ENCODE peak calls at places on chromosomes 11 and 22, in eight cellular contexts. One of them, this sample, is unnamed.

GRCh38 chr11:59756496-59756840 is 1.3 kb downstream of the STX3 start:
- DNase-seq in heart left ventricle: no peak
- DNase-seq in mammary epithelial cell: peak
- DNase-seq in cardiac muscle cell: no peak
- DNase-seq in HFF-Myc: no peak
- DNase-seq in A549: no peak
- DNase-seq in trophoblast cell: no peak
- DNase-seq in MM.1S: no peak
- DNase-seq in this sample: no peak

GRCh38 chr22:30340911-30341685 is 14.4 kb upstream of the TBC1D10A start:
- DNase-seq in trophoblast cell: no peak
- DNase-seq in cardiac muscle cell: no peak
- DNase-seq in HFF-Myc: no peak
- DNase-seq in MM.1S: no peak
- DNase-seq in heart left ventricle: peak
- DNase-seq in mammary epithelial cell: no peak
- DNase-seq in A549: no peak
- DNase-seq in this sample: no peak

GRCh38 chr11:28961726-28962125 is 853.5 kb downstream of the METTL15 start:
- DNase-seq in heart left ventricle: no peak
- DNase-seq in cardiac muscle cell: no peak
- DNase-seq in MM.1S: no peak
- DNase-seq in HFF-Myc: no peak
- DNase-seq in trophoblast cell: peak
- DNase-seq in mammary epithelial cell: no peak
- DNase-seq in A549: no peak
- DNase-seq in this sample: no peak

GRCh38 chr11:64299847-64300648 is at the start of gene CATSPERZ:
- DNase-seq in trophoblast cell: no peak
- DNase-seq in cardiac muscle cell: no peak
- DNase-seq in mammary epithelial cell: no peak
- DNase-seq in MM.1S: peak
- DNase-seq in heart left ventricle: no peak
- DNase-seq in HFF-Myc: no peak
- DNase-seq in A549: no peak
- DNase-seq in this sample: no peak

GRCh38 chr11:123519055-123519796 is 89.2 kb downstream of the GRAMD1B start:
- DNase-seq in cardiac muscle cell: no peak
- DNase-seq in A549: no peak
- DNase-seq in MM.1S: no peak
- DNase-seq in heart left ventricle: no peak
- DNase-seq in HFF-Myc: no peak
- DNase-seq in mammary epithelial cell: no peak
- DNase-seq in trophoblast cell: no peak
- DNase-seq in this sample: no peak

GRCh38 chr11:94142308-94143277 is 14.0 kb downstream of the PANX1 start:
- DNase-seq in HFF-Myc: no peak
- DNase-seq in mammary epithelial cell: no peak
- DNase-seq in trophoblast cell: no peak
- DNase-seq in heart left ventricle: no peak
- DNase-seq in A549: no peak
- DNase-seq in cardiac muscle cell: peak
- DNase-seq in MM.1S: no peak
- DNase-seq in this sample: no peak

GRCh38 chr22:24775769-24776492 is 1.4 kb upstream of the PIWIL3 start:
- DNase-seq in mammary epithelial cell: no peak
- DNase-seq in cardiac muscle cell: no peak
- DNase-seq in heart left ventricle: no peak
- DNase-seq in MM.1S: no peak
- DNase-seq in trophoblast cell: peak
- DNase-seq in A549: no peak
- DNase-seq in HFF-Myc: no peak
- DNase-seq in this sample: no peak

GRCh38 chr11:6431861-6432260 is 8.9 kb downstream of the HPX start:
- DNase-seq in MM.1S: no peak
- DNase-seq in mammary epithelial cell: peak
- DNase-seq in heart left ventricle: no peak
- DNase-seq in A549: peak
- DNase-seq in trophoblast cell: peak
- DNase-seq in HFF-Myc: peak
- DNase-seq in cardiac muscle cell: no peak
- DNase-seq in this sample: no peak

GRCh38 chr11:96014234-96014633 is 90.3 kb upstream of the MTMR2 start:
- DNase-seq in MM.1S: peak
- DNase-seq in heart left ventricle: no peak
- DNase-seq in A549: peak
- DNase-seq in mammary epithelial cell: peak
- DNase-seq in trophoblast cell: peak
- DNase-seq in cardiac muscle cell: no peak
- DNase-seq in HFF-Myc: no peak
- DNase-seq in this sample: no peak

GRCh38 chr11:10456519-10456918 is 1.5 kb downstream of the AMPD3 start:
- DNase-seq in MM.1S: peak
- DNase-seq in HFF-Myc: no peak
- DNase-seq in mammary epithelial cell: no peak
- DNase-seq in cardiac muscle cell: no peak
- DNase-seq in trophoblast cell: no peak
- DNase-seq in heart left ventricle: no peak
- DNase-seq in A549: no peak
- DNase-seq in this sample: no peak

GRCh38 chr11:10453261-10453660 is 1.8 kb upstream of the AMPD3 start:
- DNase-seq in mammary epithelial cell: peak
- DNase-seq in cardiac muscle cell: no peak
- DNase-seq in heart left ventricle: no peak
- DNase-seq in A549: no peak
- DNase-seq in MM.1S: no peak
- DNase-seq in trophoblast cell: no peak
- DNase-seq in HFF-Myc: no peak
- DNase-seq in this sample: no peak

GRCh38 chr11:10455637-10456487 is 798 bp downstream of the AMPD3 start:
- DNase-seq in MM.1S: peak
- DNase-seq in mammary epithelial cell: peak
- DNase-seq in HFF-Myc: peak
- DNase-seq in A549: peak
- DNase-seq in cardiac muscle cell: peak
- DNase-seq in heart left ventricle: peak
- DNase-seq in trophoblast cell: peak
- DNase-seq in this sample: peak

GRCh38 chr11:10454506-10454901 is 560 bp upstream of the AMPD3 start:
- DNase-seq in MM.1S: no peak
- DNase-seq in mammary epithelial cell: no peak
- DNase-seq in heart left ventricle: no peak
- DNase-seq in HFF-Myc: no peak
- DNase-seq in trophoblast cell: no peak
- DNase-seq in A549: no peak
- DNase-seq in cardiac muscle cell: no peak
- DNase-seq in this sample: no peak

DNA sequence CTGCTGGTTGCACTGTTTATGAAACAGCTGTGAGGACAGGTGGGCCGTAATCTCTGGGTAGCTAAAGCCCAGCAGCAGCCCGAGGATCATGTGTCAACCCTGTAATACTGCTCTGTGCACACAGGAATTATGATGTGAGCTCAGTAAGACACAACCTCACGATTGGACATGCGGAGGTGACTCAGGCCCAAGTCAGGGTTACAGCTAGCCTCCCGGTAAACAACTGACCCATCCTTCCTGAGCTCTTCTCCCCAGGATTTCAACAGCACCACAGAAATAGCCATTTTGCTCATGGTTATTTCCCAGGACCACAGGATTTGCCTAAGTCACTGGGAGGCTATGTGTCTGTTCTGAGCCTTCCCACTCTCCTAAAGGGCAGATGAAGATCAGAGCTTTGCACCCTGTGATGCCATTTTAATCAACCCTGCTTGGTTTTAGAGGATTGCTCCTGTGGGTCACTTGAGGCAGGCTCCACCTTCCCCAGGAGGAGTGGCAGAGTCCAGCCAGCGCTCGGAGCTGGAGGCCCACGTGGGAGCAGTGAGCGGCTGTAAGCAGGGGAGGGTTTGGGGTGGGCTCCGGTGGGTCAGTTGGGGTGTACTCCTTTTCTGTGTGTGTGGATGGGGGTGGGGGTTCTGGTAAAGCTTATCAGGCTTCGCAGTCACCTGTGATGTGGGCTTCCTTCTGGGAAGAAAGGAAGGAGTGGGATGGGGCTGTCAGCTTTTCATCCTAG is at the start of gene AMPD3:
- DNase-seq in HFF-Myc: peak
- DNase-seq in heart left ventricle: no peak
- DNase-seq in trophoblast cell: peak
- DNase-seq in cardiac muscle cell: no peak
- DNase-seq in mammary epithelial cell: peak
- DNase-seq in A549: peak
- DNase-seq in MM.1S: no peak
- DNase-seq in this sample: peak
- H3K4me3 ChIP-seq in HFF-Myc: peak
- H3K4me3 ChIP-seq in heart left ventricle: peak
- H3K4me3 ChIP-seq in trophoblast cell: no peak
- H3K4me3 ChIP-seq in cardiac muscle cell: no peak
- H3K4me3 ChIP-seq in mammary epithelial cell: no peak
- H3K4me3 ChIP-seq in A549: peak
- H3K4me3 ChIP-seq in MM.1S: peak
- H3K4me3 ChIP-seq in this sample: peak

GRCh38 chr11:9004310-9004945 is 627 bp upstream of the NRIP3 start:
- DNase-seq in heart left ventricle: no peak
- DNase-seq in HFF-Myc: no peak
- DNase-seq in A549: no peak
- DNase-seq in cardiac muscle cell: peak
- DNase-seq in MM.1S: no peak
- DNase-seq in trophoblast cell: peak
- DNase-seq in mammary epithelial cell: no peak
- DNase-seq in this sample: no peak
- H3K4me3 ChIP-seq in heart left ventricle: peak
- H3K4me3 ChIP-seq in HFF-Myc: peak
- H3K4me3 ChIP-seq in A549: peak
- H3K4me3 ChIP-seq in cardiac muscle cell: peak
- H3K4me3 ChIP-seq in MM.1S: no peak
- H3K4me3 ChIP-seq in trophoblast cell: peak
- H3K4me3 ChIP-seq in mammary epithelial cell: peak
- H3K4me3 ChIP-seq in this sample: peak

DNA sequence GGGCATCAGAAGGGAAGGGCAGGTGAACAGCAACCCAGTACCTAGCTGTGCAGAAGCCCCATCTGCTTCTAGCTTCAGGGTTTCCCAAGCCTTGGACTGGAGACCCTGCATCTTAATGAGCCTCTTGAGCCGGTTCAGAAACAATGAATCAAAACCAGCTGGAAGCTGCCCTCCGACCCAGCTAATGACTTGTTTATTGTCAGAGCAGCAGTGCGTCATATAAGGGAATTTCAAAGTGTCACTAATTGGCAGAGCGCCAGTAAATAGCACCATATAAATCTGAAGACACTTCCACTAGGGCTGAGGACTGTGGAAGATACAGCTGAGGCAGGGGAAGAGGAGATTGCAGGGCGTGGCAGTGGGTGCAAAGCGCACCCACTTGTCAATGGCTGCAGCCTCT is 57.5 kb downstream of the RPUSD4 start:
- DNase-seq in HFF-Myc: peak
- DNase-seq in A549: no peak
- DNase-seq in MM.1S: no peak
- DNase-seq in mammary epithelial cell: no peak
- DNase-seq in trophoblast cell: no peak
- DNase-seq in heart left ventricle: no peak
- DNase-seq in cardiac muscle cell: no peak
- DNase-seq in this sample: peak
- H3K4me3 ChIP-seq in HFF-Myc: no peak
- H3K4me3 ChIP-seq in A549: no peak
- H3K4me3 ChIP-seq in MM.1S: no peak
- H3K4me3 ChIP-seq in mammary epithelial cell: no peak
- H3K4me3 ChIP-seq in trophoblast cell: no peak
- H3K4me3 ChIP-seq in heart left ventricle: no peak
- H3K4me3 ChIP-seq in cardiac muscle cell: no peak
- H3K4me3 ChIP-seq in this sample: no peak

GRCh38 chr22:37312549-37313183 is 30.4 kb downstream of the CYTH4 start:
- DNase-seq in cardiac muscle cell: no peak
- DNase-seq in MM.1S: no peak
- DNase-seq in trophoblast cell: no peak
- DNase-seq in heart left ventricle: no peak
- DNase-seq in A549: no peak
- DNase-seq in HFF-Myc: no peak
- DNase-seq in mammary epithelial cell: no peak
- DNase-seq in this sample: no peak

GRCh38 chr22:37313376-37314314 is 31.3 kb downstream of the CYTH4 start:
- DNase-seq in HFF-Myc: no peak
- DNase-seq in MM.1S: no peak
- DNase-seq in trophoblast cell: no peak
- DNase-seq in A549: no peak
- DNase-seq in heart left ventricle: no peak
- DNase-seq in mammary epithelial cell: no peak
- DNase-seq in cardiac muscle cell: no peak
- DNase-seq in this sample: no peak

GRCh38 chr22:37316875-37317371 is 34.6 kb downstream of the CYTH4 start:
- DNase-seq in A549: peak
- DNase-seq in heart left ventricle: peak
- DNase-seq in HFF-Myc: peak
- DNase-seq in cardiac muscle cell: peak
- DNase-seq in mammary epithelial cell: peak
- DNase-seq in trophoblast cell: peak
- DNase-seq in MM.1S: peak
- DNase-seq in this sample: no peak

GRCh38 chr22:37316405-37316804 is 34.1 kb downstream of the CYTH4 start:
- DNase-seq in cardiac muscle cell: no peak
- DNase-seq in MM.1S: no peak
- DNase-seq in heart left ventricle: no peak
- DNase-seq in A549: no peak
- DNase-seq in HFF-Myc: no peak
- DNase-seq in trophoblast cell: no peak
- DNase-seq in mammary epithelial cell: no peak
- DNase-seq in this sample: no peak

GRCh38 chr22:37314315-37315046 is 32.2 kb downstream of the CYTH4 start:
- DNase-seq in HFF-Myc: no peak
- DNase-seq in MM.1S: no peak
- DNase-seq in trophoblast cell: no peak
- DNase-seq in heart left ventricle: no peak
- DNase-seq in A549: no peak
- DNase-seq in cardiac muscle cell: no peak
- DNase-seq in mammary epithelial cell: no peak
- DNase-seq in this sample: no peak
- H3K4me3 ChIP-seq in HFF-Myc: no peak
- H3K4me3 ChIP-seq in MM.1S: no peak
- H3K4me3 ChIP-seq in trophoblast cell: no peak
- H3K4me3 ChIP-seq in heart left ventricle: no peak
- H3K4me3 ChIP-seq in A549: no peak
- H3K4me3 ChIP-seq in cardiac muscle cell: no peak
- H3K4me3 ChIP-seq in mammary epithelial cell: no peak
- H3K4me3 ChIP-seq in this sample: no peak

DNA sequence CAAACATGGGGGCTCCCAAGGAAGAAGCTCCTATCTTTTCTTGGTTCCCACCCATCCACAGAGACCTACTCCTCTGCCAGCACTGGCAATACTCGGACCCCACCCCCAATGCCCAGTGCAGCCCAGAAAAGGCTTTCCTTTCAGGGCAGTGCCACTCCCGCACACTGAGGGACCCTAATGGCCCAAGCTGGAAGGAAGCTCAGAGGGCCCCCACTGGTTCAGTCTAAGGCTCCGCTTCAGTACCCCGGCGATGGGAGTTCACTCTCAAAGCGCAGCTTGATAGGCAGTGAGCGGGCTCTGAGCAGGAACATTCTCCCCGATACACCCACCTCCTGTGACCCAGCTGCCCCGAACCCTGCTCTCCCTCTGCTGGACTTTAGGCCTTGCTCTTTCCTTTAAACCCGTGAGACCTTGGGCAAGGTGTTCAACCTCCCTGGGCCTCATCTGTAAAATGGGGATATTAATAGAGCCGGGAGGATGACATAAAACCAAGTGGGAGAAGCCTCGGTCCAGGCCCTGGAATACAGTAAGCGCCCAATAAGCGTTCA is 48.4 kb downstream of the CHRDL2 start:
- DNase-seq in A549: no peak
- DNase-seq in trophoblast cell: no peak
- DNase-seq in cardiac muscle cell: no peak
- DNase-seq in mammary epithelial cell: no peak
- DNase-seq in heart left ventricle: no peak
- DNase-seq in HFF-Myc: no peak
- DNase-seq in MM.1S: no peak
- DNase-seq in this sample: no peak
- H3K4me3 ChIP-seq in A549: no peak
- H3K4me3 ChIP-seq in trophoblast cell: no peak
- H3K4me3 ChIP-seq in cardiac muscle cell: no peak
- H3K4me3 ChIP-seq in mammary epithelial cell: no peak
- H3K4me3 ChIP-seq in heart left ventricle: peak
- H3K4me3 ChIP-seq in HFF-Myc: no peak
- H3K4me3 ChIP-seq in MM.1S: no peak
- H3K4me3 ChIP-seq in this sample: no peak

This sample was measured in BJ.